ENCODE peak calls at places on chromosome 20, in four cellular contexts. H is K562, R is keratinocyte, S is PC-3. W is an unnamed sample.

GRCh38 chr20:4681971-4682370 is 39.7 kb upstream of the PRND start:
- DNase-seq in R (no peak), H (no peak), S (no peak), W (no peak)

GRCh38 chr20:23753194-23753548 is 2.4 kb upstream of the CST1 start:
- DNase-seq in R (no peak), H (no peak), S (no peak), W (no peak)

GRCh38 chr20:5674176-5674660 is 76.0 kb upstream of the SHLD1 start:
- DNase-seq in S (peak), R (peak), H (no peak), W (peak)

GRCh38 chr20:62831361-62831788 is 14.5 kb downstream of the COL9A3 start:
- DNase-seq in S (no peak), R (no peak), H (no peak), W (no peak)

GRCh38 chr20:50799176-50799889 is 4.5 kb downstream of the BCAS4 start:
- DNase-seq in S (no peak), H (no peak), R (no peak), W (no peak)

GRCh38 chr20:14925286-14925685 is 587.9 kb upstream of the FLRT3 start:
- DNase-seq in R (no peak), H (no peak), S (peak), W (no peak)

GRCh38 chr20:34364013-34364382 is 925 bp downstream of the ITCH start:
- DNase-seq in S (peak), H (peak), R (no peak), W (peak)

GRCh38 chr20:18632196-18632789 is 44.4 kb downstream of the DTD1 start:
- DNase-seq in R (peak), S (peak), H (peak), W (peak)

GRCh38 chr20:62134735-62135231 is 8.4 kb downstream of the PSMA7 start:
- DNase-seq in H (no peak), R (no peak), S (no peak), W (no peak)

GRCh38 chr20:50192364-50193168 is 1.9 kb downstream of the CEBPB start:
- DNase-seq in R (no peak), S (peak), H (peak), W (peak)

GRCh38 chr20:38271609-38272120 is 11.1 kb upstream of the KIAA1755 start:
- DNase-seq in H (no peak), S (peak), R (no peak), W (no peak)

GRCh38 chr20:9565910-9566550 is 51.6 kb downstream of the LAMP5 start:
- DNase-seq in H (no peak), S (no peak), R (no peak), W (no peak)

GRCh38 chr20:18048191-18048590 is 9.5 kb downstream of the OVOL2 start:
- DNase-seq in H (no peak), S (no peak), R (no peak), W (peak)

GRCh38 chr20:56222201-56222600 is 26.3 kb upstream of the MC3R start:
- DNase-seq in H (no peak), R (no peak), S (peak), W (no peak)

GRCh38 chr20:51393566-51393965 is 149.0 kb downstream of the NFATC2 start:
- DNase-seq in R (no peak), S (no peak), H (no peak), W (no peak)

GRCh38 chr20:49747707-49748524 is 34.2 kb upstream of the B4GALT5 start:
- DNase-seq in R (no peak), S (no peak), H (no peak), W (no peak)

GRCh38 chr20:16407251-16408067 is 165.8 kb downstream of the KIF16B start:
- DNase-seq in R (no peak), H (no peak), S (peak), W (no peak)

GRCh38 chr20:2421247-2421646 is 40.5 kb downstream of the TGM6 start:
- DNase-seq in S (peak), H (no peak), R (no peak), W (no peak)

GRCh38 chr20:25720285-25720684 is 23.6 kb upstream of the ZNF337 start:
- DNase-seq in H (no peak), R (no peak), S (no peak), W (no peak)

GRCh38 chr20:60055740-60056139 is 97.5 kb downstream of the CDH26 start:
- DNase-seq in R (no peak), H (no peak), S (no peak), W (no peak)

GRCh38 chr20:9867196-9867980 is 28.5 kb upstream of the PAK5 start:
- DNase-seq in H (no peak), R (no peak), S (no peak), W (no peak)

GRCh38 chr20:58722379-58722778 is 29.8 kb downstream of the NPEPL1 start:
- DNase-seq in R (no peak), H (no peak), S (no peak), W (no peak)

GRCh38 chr20:57774951-57775350 is 65.1 kb upstream of the PMEPA1 start:
- DNase-seq in H (no peak), R (no peak), S (no peak), W (no peak)

GRCh38 chr20:10390709-10391108 is 43.3 kb downstream of the MKKS start:
- DNase-seq in S (no peak), R (no peak), H (no peak), W (no peak)

GRCh38 chr20:48999890-49000870 is 45.9 kb upstream of the CSE1L start:
- DNase-seq in S (no peak), H (no peak), R (peak), W (no peak)

GRCh38 chr20:18677126-18677525 is 89.3 kb downstream of the DTD1 start:
- DNase-seq in S (no peak), H (no peak), R (no peak), W (no peak)

DNA sequence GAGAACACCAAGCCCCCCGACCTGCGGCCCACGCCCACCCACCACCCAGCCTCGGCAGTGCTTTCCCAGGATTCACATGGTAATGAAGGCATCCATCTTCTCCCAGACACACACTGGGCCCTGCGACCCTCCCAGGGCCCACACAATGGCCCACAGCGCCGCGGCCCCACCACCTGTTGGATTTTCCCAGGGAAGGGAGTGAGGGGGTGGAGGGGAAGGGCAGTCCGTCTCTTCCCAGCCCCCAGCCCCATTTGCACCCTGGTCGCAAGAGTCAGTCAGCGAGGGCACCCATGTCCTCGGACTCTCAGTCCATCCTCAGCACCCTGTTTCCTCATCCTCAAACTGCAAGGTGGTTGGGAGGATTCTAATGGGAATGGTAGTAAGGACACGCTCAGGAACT is 23.7 kb upstream of the ID1 start:
- DNase-seq in S (no peak), H (no peak), R (no peak), W (no peak)
- H3K27ac ChIP-seq in S (no peak), H (no peak), R (no peak), W (no peak)

GRCh38 chr20:35602851-35603495 is 12.7 kb upstream of the SPAG4 start:
- DNase-seq in R (no peak), H (peak), S (no peak), W (no peak)

GRCh38 chr20:35601990-35602389 is 13.6 kb upstream of the SPAG4 start:
- DNase-seq in H (no peak), R (no peak), S (no peak), W (no peak)

GRCh38 chr20:35600176-35600995 is 15.2 kb upstream of the SPAG4 start:
- DNase-seq in H (peak), S (no peak), R (no peak), W (no peak)

GRCh38 chr20:35599776-35600120 is 15.9 kb upstream of the SPAG4 start:
- DNase-seq in R (no peak), S (no peak), H (peak), W (no peak)

DNA sequence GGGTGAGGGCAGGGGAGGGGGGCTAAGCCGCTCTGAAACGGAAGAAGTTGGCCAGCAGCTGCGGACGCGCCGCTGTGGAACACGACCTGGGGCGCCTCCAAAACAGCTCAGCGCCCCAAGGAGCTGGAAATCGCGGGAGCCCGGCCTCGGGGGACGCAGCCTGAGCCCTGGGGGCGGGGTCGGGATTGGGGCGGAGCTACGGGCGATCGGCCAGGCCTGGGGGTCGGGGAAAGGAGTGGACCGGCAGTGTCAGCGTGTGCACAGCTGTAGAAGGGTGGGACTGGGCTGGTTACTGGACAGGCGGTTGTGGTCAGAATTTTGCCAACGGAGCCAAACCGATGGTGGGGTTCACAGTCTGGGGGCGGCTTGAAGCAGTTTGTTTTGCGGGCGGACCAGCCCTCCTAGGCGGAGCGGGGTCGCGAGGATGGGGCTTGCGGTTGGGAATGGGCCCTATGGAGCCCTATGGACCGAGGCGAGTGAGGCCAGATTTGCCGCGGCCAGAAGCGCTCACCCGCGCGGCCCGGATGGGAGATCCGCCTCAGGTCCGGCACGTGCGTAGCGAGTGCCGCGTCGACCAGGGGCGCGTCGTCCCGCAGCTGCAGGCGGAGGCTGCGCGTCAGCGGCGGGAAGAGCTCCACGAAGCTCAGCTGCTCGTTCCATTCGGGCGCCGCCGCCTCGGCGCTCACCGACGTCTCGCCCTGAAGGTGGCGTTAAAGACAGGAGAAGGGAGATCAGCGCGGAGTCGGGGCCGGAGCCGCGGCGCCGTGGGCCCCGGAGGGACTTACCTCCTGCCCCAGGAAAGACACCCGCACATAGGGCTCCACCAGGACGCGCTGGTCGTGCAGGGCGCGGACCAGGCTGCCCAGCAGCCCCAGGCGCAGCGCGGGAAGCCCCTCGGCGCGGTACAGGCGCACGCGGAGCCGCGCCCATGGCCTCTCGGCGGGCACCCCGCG is 14.3 kb upstream of the SPAG4 start:
- DNase-seq in R (no peak), S (no peak), H (peak), W (peak)
- TF ChIP-seq EZH2 in R (no peak), S (no peak), H (no peak), W (no peak)

GRCh38 chr20:12177657-12178293 is 260.1 kb downstream of the BTBD3 start:
- DNase-seq in R (no peak), S (peak), H (no peak), W (no peak)
- H3K27ac ChIP-seq in R (no peak), S (peak), H (no peak), W (no peak)

GRCh38 chr20:44810391-44811149 is at the start of gene RIMS4:
- DNase-seq in S (no peak), H (no peak), R (no peak), W (no peak)

GRCh38 chr20:44809380-44810060 is 826 bp downstream of the RIMS4 start:
- DNase-seq in S (no peak), H (no peak), R (no peak), W (no peak)

GRCh38 chr20:44807684-44808056 is 2.7 kb downstream of the RIMS4 start:
- DNase-seq in H (no peak), R (no peak), S (no peak), W (no peak)

GRCh38 chr20:44811150-44811685 is 872 bp upstream of the RIMS4 start:
- DNase-seq in S (no peak), R (no peak), H (no peak), W (no peak)

DNA sequence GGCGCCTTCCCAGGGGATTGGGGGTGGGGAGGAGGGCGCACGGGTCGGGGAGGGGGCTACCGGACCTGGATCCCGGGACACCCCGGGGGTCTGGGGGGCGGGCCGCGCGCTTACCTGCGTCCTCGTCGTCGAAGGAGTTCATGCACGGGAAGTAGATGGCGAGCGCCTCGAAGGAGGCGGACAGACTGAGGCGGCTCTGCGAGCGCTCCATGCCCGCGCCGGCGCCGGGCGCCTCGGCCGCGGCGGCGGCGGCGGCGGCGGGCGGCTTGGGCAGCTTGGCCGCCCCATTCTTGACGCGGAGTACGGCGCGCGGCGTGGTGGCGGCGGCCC is 320 bp downstream of the RIMS4 start:
- DNase-seq in H (no peak), S (no peak), R (no peak), W (no peak)
- TF ChIP-seq EZH2 in H (no peak), S (no peak), R (no peak), W (no peak)

DNA sequence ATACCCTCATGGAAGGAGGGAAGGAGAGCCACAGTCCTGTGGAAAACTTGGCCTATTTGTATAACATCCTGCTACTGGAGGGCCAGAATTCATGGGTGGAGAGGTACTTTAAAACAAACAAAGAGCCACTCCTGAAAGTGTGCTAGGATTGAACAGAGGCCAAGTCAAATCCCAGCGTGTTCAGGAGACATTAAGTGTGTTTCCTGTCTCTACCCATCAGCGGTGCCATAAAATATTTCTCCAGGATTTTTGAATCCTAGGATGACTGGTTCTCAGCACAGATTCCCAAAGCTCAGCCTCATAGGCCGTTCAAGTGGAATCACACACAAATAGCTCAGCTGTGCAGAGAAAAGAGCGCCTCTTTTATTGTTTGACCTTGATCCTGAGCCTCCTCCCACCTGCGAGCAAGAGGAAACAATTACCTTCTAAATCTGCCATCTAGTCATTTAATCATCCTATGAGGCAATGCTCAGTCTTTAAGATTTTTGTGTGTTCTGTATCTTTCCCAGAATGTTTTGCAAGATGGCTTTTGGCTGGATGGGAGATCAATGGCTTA is 31.8 kb upstream of the RALGAPA2 start:
- DNase-seq in S (no peak), H (no peak), R (no peak), W (no peak)
- H3K27ac ChIP-seq in S (no peak), H (no peak), R (no peak), W (no peak)